ENCODE peak calls at places on chromosome 12, in nine cellular contexts. O is HT-29; D is left colon; T is psoas muscle; L is keratinocyte; U is stimulated activated CD4-positive, alpha-beta T cell treated with anti-CD3 and anti-CD28 coated beads, Interleukin-4, amount 100 ng/mL, for 24 hours; Z is mesenchymal stem cell; M is activated CD4-positive, alpha-beta memory T cell treated with anti-CD3 and anti-CD28 coated beads for 36 hours; R is fibroblast of the conjunctiva. K is an unnamed sample.

GRCh38 chr12:52769354-52769753 is 7.8 kb downstream of the KRT76 start:
- DNase-seq in U (no peak), Z (no peak), T (no peak), D (no peak), R (no peak), O (no peak), L (no peak), M (no peak), K (no peak)

GRCh38 chr12:28975564-28976340 is 173.3 kb upstream of the FAR2 start:
- DNase-seq in T (no peak), Z (no peak), O (no peak), D (no peak), R (no peak), M (no peak), L (no peak), U (no peak), K (no peak)

GRCh38 chr12:132610896-132611602 is 667 bp upstream of the LRCOL1 start:
- DNase-seq in R (no peak), Z (no peak), O (no peak), L (no peak), T (no peak), M (no peak), U (no peak), D (no peak), K (no peak)

GRCh38 chr12:78938341-78939084 is 73.9 kb downstream of the SYT1 start:
- DNase-seq in U (no peak), T (no peak), Z (no peak), L (no peak), R (no peak), M (no peak), O (peak), D (no peak), K (no peak)

GRCh38 chr12:27524839-27525238 is 833 bp downstream of the PPFIBP1 start:
- DNase-seq in U (no peak), L (no peak), T (no peak), R (no peak), O (peak), Z (peak), M (no peak), D (peak), K (peak)

GRCh38 chr12:50655374-50655921 is 108.5 kb upstream of the ATF1 start:
- DNase-seq in D (no peak), Z (no peak), U (no peak), M (no peak), R (no peak), L (no peak), O (no peak), T (no peak), K (no peak)

GRCh38 chr12:114757926-114758325 is 74.0 kb upstream of the TBX3 start:
- DNase-seq in Z (no peak), L (no peak), R (no peak), O (no peak), D (no peak), U (no peak), M (no peak), T (no peak), K (no peak)

GRCh38 chr12:120994589-120995337 is 16.4 kb downstream of the HNF1A start:
- DNase-seq in T (no peak), L (no peak), Z (no peak), R (no peak), D (no peak), U (no peak), M (no peak), O (no peak), K (no peak)

GRCh38 chr12:4909734-4910501 is at the start of gene KCNA1:
- DNase-seq in L (no peak), M (peak), U (no peak), O (no peak), D (peak), R (no peak), T (no peak), Z (no peak), K (no peak)

GRCh38 chr12:105020241-105020962 is 34.3 kb downstream of the NOPCHAP1 start:
- DNase-seq in R (no peak), T (no peak), M (no peak), D (no peak), U (no peak), Z (no peak), L (no peak), O (peak), K (no peak)

GRCh38 chr12:25115677-25116076 is 79.3 kb downstream of the DNAI7 start:
- DNase-seq in D (no peak), R (no peak), Z (no peak), M (no peak), U (no peak), L (no peak), T (no peak), O (no peak), K (no peak)

GRCh38 chr12:113462880-113463745 is 8.6 kb downstream of the LHX5 start:
- DNase-seq in D (no peak), Z (no peak), O (no peak), R (no peak), U (no peak), T (no peak), L (no peak), M (no peak), K (no peak)

GRCh38 chr12:51823875-51824565 is 24.5 kb downstream of the FIGNL2 start:
- DNase-seq in Z (peak), U (peak), M (peak), R (peak), O (peak), L (no peak), T (no peak), D (no peak), K (peak)

GRCh38 chr12:4969405-4969804 is 59.7 kb downstream of the KCNA1 start:
- DNase-seq in O (no peak), L (no peak), M (no peak), U (no peak), T (no peak), R (no peak), D (no peak), Z (no peak), K (no peak)

K was measured in transverse colon.